ENCODE peak calls at places on chromosomes 4 and X, in six cellular contexts. H is lower lobe of right lung, B is WERI-Rb-1, M is colonic mucosa, Z is left ventricle myocardium inferior, I is AG10803. F is an unnamed sample.

GRCh38 chr4:17616283-17616682 is 1.8 kb downstream of the MED28 start:
- DNase-seq in H (no peak), Z (no peak), M (no peak), I (no peak), B (no peak), F (no peak)

GRCh38 chr4:92359481-92359880 is 55.7 kb downstream of the GRID2 start:
- DNase-seq in B (no peak), I (no peak), Z (no peak), M (no peak), H (no peak), F (no peak)

GRCh38 chr4:146495277-146495676 is 26.5 kb downstream of the SLC10A7 start:
- DNase-seq in M (no peak), B (no peak), H (no peak), I (peak), Z (no peak), F (no peak)

GRCh38 chrX:51743179-51743957 is at the start of gene GSPT2:
- DNase-seq in Z (peak), I (peak), H (peak), B (no peak), M (peak), F (peak)

GRCh38 chr4:81746071-81746470 is 274.4 kb upstream of the RASGEF1B start:
- DNase-seq in H (no peak), B (no peak), I (no peak), Z (no peak), M (no peak), F (no peak)

GRCh38 chr4:102625232-102625930 is 124.2 kb downstream of the NFKB1 start:
- DNase-seq in Z (peak), B (peak), M (no peak), I (peak), H (peak), F (peak)

GRCh38 chr4:183658362-183659028 is 490 bp downstream of the RWDD4 start:
- DNase-seq in Z (peak), M (peak), I (peak), B (no peak), H (peak), F (no peak)

GRCh38 chr4:140928880-140929279 is 172.7 kb upstream of the TBC1D9 start:
- DNase-seq in B (no peak), Z (no peak), I (peak), H (no peak), M (no peak), F (no peak)

GRCh38 chr4:6568689-6569332 is 6.2 kb upstream of the MAN2B2 start:
- DNase-seq in H (no peak), M (no peak), I (peak), Z (no peak), B (no peak), F (no peak)

GRCh38 chr4:103046416-103047290 is 27.1 kb upstream of the SLC9B1 start:
- DNase-seq in B (peak), H (no peak), Z (no peak), M (peak), I (peak), F (peak)

GRCh38 chrX:154401045-154401799 is 3.0 kb downstream of the RPL10 start:
- DNase-seq in I (peak), H (no peak), B (no peak), Z (no peak), M (no peak), F (no peak)

GRCh38 chr4:2059034-2059725 is at the start of gene NAT8L:
- DNase-seq in B (peak), M (no peak), H (peak), Z (peak), I (no peak), F (no peak)

GRCh38 chr4:184937745-184938144 is 80.5 kb upstream of the HELT start:
- DNase-seq in Z (no peak), B (peak), H (no peak), M (peak), I (no peak), F (no peak)

GRCh38 chrX:155027509-155028066 is 944 bp downstream of the FUNDC2 start:
- DNase-seq in M (peak), I (peak), H (no peak), Z (no peak), B (no peak), F (no peak)

GRCh38 chr4:66769436-66769835 is 775.9 kb downstream of the CENPC start:
- DNase-seq in M (no peak), B (no peak), H (no peak), Z (no peak), I (no peak), F (no peak)

GRCh38 chrX:20265221-20265725 is 1.4 kb downstream of the RPS6KA3 start:
- DNase-seq in M (peak), Z (peak), I (peak), B (peak), H (peak), F (peak)

GRCh38 chr4:677431-678293 is 3.3 kb downstream of the MYL5 start:
- DNase-seq in M (peak), H (peak), B (no peak), Z (no peak), I (peak), F (peak)

GRCh38 chr4:62209757-62210156 is 1009.6 kb downstream of the ADGRL3 start:
- DNase-seq in I (no peak), M (no peak), Z (no peak), H (no peak), B (no peak), F (no peak)

GRCh38 chr4:126939401-126939800 is 693.4 kb upstream of the INTU start:
- DNase-seq in H (no peak), Z (no peak), B (no peak), I (peak), M (no peak), F (no peak)

GRCh38 chr4:140858897-140859296 is 102.7 kb upstream of the TBC1D9 start:
- DNase-seq in H (no peak), M (no peak), Z (no peak), I (no peak), B (no peak), F (no peak)

GRCh38 chrX:76428243-76429130 is 977 bp downstream of the MAGEE1 start:
- DNase-seq in M (peak), H (peak), I (no peak), Z (no peak), B (peak), F (no peak)

GRCh38 chrX:102067966-102068723 is 57.3 kb upstream of the TCEAL2 start:
- DNase-seq in Z (no peak), M (no peak), H (no peak), B (no peak), I (peak), F (peak)

GRCh38 chr4:147829401-147830101 is 97.7 kb downstream of the ARHGAP10 start:
- DNase-seq in I (peak), Z (peak), H (no peak), M (no peak), B (no peak), F (no peak)

GRCh38 chr4:10063544-10064300 is 42.4 kb upstream of the SLC2A9 start:
- DNase-seq in I (peak), M (no peak), H (peak), Z (peak), B (peak), F (peak)

GRCh38 chr4:30979402-30979801 is 259.2 kb downstream of the PCDH7 start:
- DNase-seq in Z (no peak), I (no peak), M (no peak), B (no peak), H (no peak), F (no peak)

GRCh38 chr4:101792056-101792575 is 1.6 kb downstream of the BANK1 start:
- DNase-seq in B (no peak), M (no peak), H (no peak), Z (no peak), I (peak), F (no peak)

GRCh38 chr4:158008551-158009218 is 164.1 kb downstream of the GASK1B start:
- DNase-seq in Z (no peak), I (peak), M (no peak), B (no peak), H (no peak), F (no peak)

GRCh38 chr4:129345680-129346079 is 249.7 kb downstream of the C4orf33 start:
- DNase-seq in Z (no peak), I (no peak), B (no peak), M (no peak), H (no peak), F (no peak)

GRCh38 chrX:48617542-48618340 is 20.4 kb downstream of the WDR13 start:
- DNase-seq in H (no peak), M (no peak), B (no peak), I (no peak), Z (no peak), F (no peak)

GRCh38 chrX:1883772-1884171 is 268.9 kb downstream of the ASMT start:
- DNase-seq in B (no peak), I (peak), H (no peak), Z (no peak), M (no peak), F (no peak)

GRCh38 chr4:45679411-45679810 is 444.4 kb downstream of the GABRG1 start:
- DNase-seq in M (no peak), H (no peak), I (no peak), Z (no peak), B (no peak), F (no peak)

GRCh38 chrX:48456628-48457027 is 13.4 kb downstream of the SLC38A5 start:
- DNase-seq in M (no peak), Z (no peak), H (no peak), B (no peak), I (no peak), F (no peak)

GRCh38 chr4:121939690-121940089 is 12.2 kb downstream of the TRPC3 start:
- DNase-seq in M (no peak), B (no peak), I (no peak), H (no peak), Z (no peak), F (no peak)

GRCh38 chr4:121938282-121939092 is 13.4 kb downstream of the TRPC3 start:
- DNase-seq in B (no peak), H (no peak), I (no peak), Z (no peak), M (no peak), F (no peak)

GRCh38 chr4:121946644-121947043 is 5.2 kb downstream of the TRPC3 start:
- DNase-seq in H (no peak), B (no peak), Z (no peak), M (no peak), I (no peak), F (no peak)

DNA sequence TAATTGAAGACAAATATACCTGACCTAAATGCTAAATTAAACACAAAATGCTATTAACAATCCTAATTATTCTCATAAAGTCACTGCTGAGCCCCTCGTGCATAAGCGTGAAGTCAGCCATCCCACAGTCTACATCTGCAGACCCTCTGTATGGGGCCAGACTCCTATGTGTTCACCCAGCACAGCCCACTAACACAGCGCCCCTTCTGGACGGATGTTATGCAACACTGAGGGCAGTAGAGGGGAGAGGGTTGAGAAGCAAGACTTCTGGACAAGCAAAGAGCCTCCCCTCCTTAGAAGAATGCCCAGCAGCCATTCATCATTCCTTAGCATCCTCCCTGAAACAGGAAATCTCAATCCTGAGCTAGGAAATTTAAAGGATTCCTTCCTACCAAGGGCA is 7.9 kb downstream of the TRPC3 start:
- DNase-seq in B (peak), H (no peak), Z (no peak), M (no peak), I (no peak), F (no peak)
- TF ChIP-seq CTCF in B (peak), H (no peak), Z (no peak), M (no peak), I (peak), F (peak)

DNA sequence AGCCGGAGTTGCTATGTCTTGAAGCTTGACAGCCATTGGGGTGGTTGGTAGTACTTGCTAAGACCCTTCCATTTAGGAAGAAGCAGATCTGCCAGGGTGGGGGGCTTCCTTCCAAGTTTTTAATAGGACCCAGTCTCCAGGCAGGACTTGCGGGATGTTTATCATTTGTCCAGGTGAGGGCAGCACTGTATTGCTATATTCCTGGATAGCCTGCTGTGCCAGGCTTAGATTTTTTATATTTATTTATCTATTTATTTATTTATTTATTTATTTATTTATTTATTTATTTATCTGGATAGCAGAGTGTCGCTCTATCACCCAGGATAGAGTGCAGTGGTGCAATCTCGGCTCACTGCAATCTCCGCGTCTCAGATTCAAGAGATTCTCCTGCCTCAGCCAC is 87.4 kb upstream of the CT45A1 start:
- DNase-seq in H (no peak), I (peak), M (no peak), Z (no peak), B (peak), F (peak)
- TF ChIP-seq CTCF in H (peak), I (no peak), M (no peak), Z (peak), B (peak), F (peak)

GRCh38 chr4:89531932-89532640 is 224.5 kb upstream of the GPRIN3 start:
- DNase-seq in I (no peak), Z (no peak), B (no peak), M (no peak), H (no peak), F (no peak)
- TF ChIP-seq CTCF in I (no peak), Z (no peak), B (no peak), M (no peak), H (no peak), F (no peak)

GRCh38 chr4:98601719-98602118 is 56.7 kb downstream of the TSPAN5 start:
- DNase-seq in B (no peak), I (no peak), Z (no peak), M (no peak), H (no peak), F (no peak)
- TF ChIP-seq CTCF in B (no peak), I (no peak), Z (no peak), M (no peak), H (no peak), F (no peak)

GRCh38 chr4:88022289-88022688 is 14.9 kb downstream of the PKD2 start:
- DNase-seq in H (no peak), M (no peak), I (no peak), B (no peak), Z (no peak), F (no peak)
- TF ChIP-seq CTCF in H (no peak), M (no peak), I (no peak), B (no peak), Z (no peak), F (no peak)

GRCh38 chr4:182179105-182179504 is 64.1 kb upstream of the TENM3 start:
- DNase-seq in Z (no peak), M (no peak), B (peak), I (peak), H (no peak), F (no peak)
- TF ChIP-seq CTCF in Z (no peak), M (no peak), B (no peak), I (no peak), H (no peak), F (no peak)

GRCh38 chrX:148536961-148537360 is 36.5 kb downstream of the AFF2 start:
- DNase-seq in H (no peak), M (no peak), Z (no peak), B (no peak), I (peak), F (no peak)
- TF ChIP-seq CTCF in H (no peak), M (no peak), Z (no peak), B (no peak), I (no peak), F (no peak)

DNA sequence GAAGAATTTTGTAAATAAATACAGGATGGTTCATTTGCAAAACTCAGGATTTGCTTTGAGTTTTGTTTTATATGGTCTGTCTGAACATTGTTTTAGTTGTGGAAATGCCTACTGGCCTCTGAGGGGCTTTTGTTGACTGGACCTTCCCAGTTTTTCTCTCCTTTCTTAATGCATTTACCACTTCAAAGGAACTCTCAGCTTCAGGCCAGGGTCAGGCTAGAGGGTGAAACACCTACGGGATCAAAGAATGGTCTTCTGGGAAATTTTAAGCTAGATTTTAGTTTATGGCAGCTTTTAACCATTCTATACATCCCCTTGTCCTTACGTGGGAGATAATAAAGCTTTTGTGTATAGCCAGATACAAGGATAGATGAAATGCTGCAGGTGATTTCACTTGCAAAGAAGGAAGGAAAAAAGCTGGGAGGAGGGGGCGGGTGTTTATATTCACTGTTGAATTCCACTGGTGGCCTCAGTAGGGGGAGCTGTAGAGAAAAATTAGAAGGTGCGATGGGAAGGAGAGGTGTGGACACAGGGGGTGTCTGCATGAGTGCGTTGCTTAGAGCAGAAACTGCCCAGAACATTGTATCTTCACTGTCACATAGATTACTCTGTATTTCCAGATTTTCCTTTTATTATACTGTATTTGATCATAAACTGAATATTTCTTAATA is 151.8 kb downstream of the TSPAN5 start:
- DNase-seq in M (no peak), B (peak), I (no peak), Z (no peak), H (no peak), F (peak)
- TF ChIP-seq CTCF in M (no peak), B (peak), I (no peak), Z (peak), H (no peak), F (no peak)

F was measured in Calu3.